ENCODE peak calls at places on chromosomes 16 and 17, in four cellular contexts. V is K562, U is HCT116, E is HepG2. J is an unnamed sample.

GRCh38 chr17:48317732-48318131 is 112.3 kb downstream of the SKAP1 start:
- DNase-seq in V (no peak), U (no peak), E (no peak), J (no peak)

GRCh38 chr17:17077101-17077500 is 34.8 kb downstream of the MPRIP start:
- DNase-seq in V (no peak), U (no peak), E (no peak), J (no peak)

GRCh38 chr17:82187500-82187899 is 25.1 kb downstream of the CCDC57 start:
- DNase-seq in V (no peak), U (no peak), E (no peak), J (no peak)

GRCh38 chr16:2008009-2008526 is 1.6 kb downstream of the ZNF598 start:
- DNase-seq in V (peak), U (no peak), E (no peak), J (no peak)

GRCh38 chr17:29618272-29619065 is 4.2 kb downstream of the CORO6 start:
- DNase-seq in V (no peak), U (no peak), E (no peak), J (no peak)

GRCh38 chr16:23539984-23540816 is 16.9 kb downstream of the EARS2 start:
- DNase-seq in V (no peak), U (no peak), E (peak), J (no peak)

GRCh38 chr17:81328925-81329278 is 33.8 kb upstream of the SLC38A10 start:
- DNase-seq in V (no peak), U (no peak), E (no peak), J (peak)

GRCh38 chr16:75052481-75053211 is 53.8 kb downstream of the ZNRF1 start:
- DNase-seq in V (no peak), U (no peak), E (no peak), J (no peak)

GRCh38 chr16:79217375-79218011 is 383.0 kb downstream of the MAF start:
- DNase-seq in V (no peak), U (no peak), E (no peak), J (no peak)

GRCh38 chr16:57025941-57026777 is 36.8 kb downstream of the NLRC5 start:
- DNase-seq in V (no peak), U (no peak), E (no peak), J (no peak)

GRCh38 chr16:83205896-83206295 is 579.1 kb downstream of the CDH13 start:
- DNase-seq in V (no peak), U (no peak), E (no peak), J (no peak)

GRCh38 chr16:71883193-71883848 is 661 bp downstream of the ZNF821 start:
- DNase-seq in V (peak), U (no peak), E (no peak), J (no peak)

GRCh38 chr17:45225964-45226530 is 4.4 kb downstream of the FMNL1 start:
- DNase-seq in V (peak), U (no peak), E (no peak), J (no peak)

GRCh38 chr16:30721606-30722005 is 22.6 kb downstream of the SRCAP start:
- DNase-seq in V (no peak), U (no peak), E (no peak), J (no peak)

GRCh38 chr17:37148171-37148570 is 199.4 kb downstream of the AATF start:
- DNase-seq in V (no peak), U (no peak), E (no peak), J (no peak)

GRCh38 chr17:2474371-2474770 is 37.3 kb downstream of the METTL16 start:
- DNase-seq in V (peak), U (no peak), E (no peak), J (no peak)

GRCh38 chr16:85675528-85675927 is 13.2 kb downstream of the GINS2 start:
- DNase-seq in V (no peak), U (no peak), E (peak), J (no peak)

GRCh38 chr17:31529841-31530251 is 138.4 kb downstream of the RAB11FIP4 start:
- DNase-seq in V (no peak), U (no peak), E (no peak), J (no peak)

GRCh38 chr17:83125515-83126274 is 46.3 kb downstream of the METRNL start:
- DNase-seq in V (no peak), U (no peak), E (no peak), J (no peak)

GRCh38 chr16:70694088-70694487 is 8.2 kb upstream of the MTSS2 start:
- DNase-seq in V (no peak), U (no peak), E (no peak), J (no peak)

GRCh38 chr16:81609323-81609892 is 164.8 kb downstream of the CMIP start:
- DNase-seq in V (no peak), U (no peak), E (no peak), J (no peak)

GRCh38 chr16:81607805-81608514 is 163.4 kb downstream of the CMIP start:
- DNase-seq in V (no peak), U (no peak), E (no peak), J (no peak)

GRCh38 chr16:81607006-81607405 is 162.4 kb downstream of the CMIP start:
- DNase-seq in V (no peak), U (no peak), E (no peak), J (no peak)

GRCh38 chr16:81610144-81610842 is 165.7 kb downstream of the CMIP start:
- DNase-seq in V (no peak), U (no peak), E (no peak), J (peak)

DNA sequence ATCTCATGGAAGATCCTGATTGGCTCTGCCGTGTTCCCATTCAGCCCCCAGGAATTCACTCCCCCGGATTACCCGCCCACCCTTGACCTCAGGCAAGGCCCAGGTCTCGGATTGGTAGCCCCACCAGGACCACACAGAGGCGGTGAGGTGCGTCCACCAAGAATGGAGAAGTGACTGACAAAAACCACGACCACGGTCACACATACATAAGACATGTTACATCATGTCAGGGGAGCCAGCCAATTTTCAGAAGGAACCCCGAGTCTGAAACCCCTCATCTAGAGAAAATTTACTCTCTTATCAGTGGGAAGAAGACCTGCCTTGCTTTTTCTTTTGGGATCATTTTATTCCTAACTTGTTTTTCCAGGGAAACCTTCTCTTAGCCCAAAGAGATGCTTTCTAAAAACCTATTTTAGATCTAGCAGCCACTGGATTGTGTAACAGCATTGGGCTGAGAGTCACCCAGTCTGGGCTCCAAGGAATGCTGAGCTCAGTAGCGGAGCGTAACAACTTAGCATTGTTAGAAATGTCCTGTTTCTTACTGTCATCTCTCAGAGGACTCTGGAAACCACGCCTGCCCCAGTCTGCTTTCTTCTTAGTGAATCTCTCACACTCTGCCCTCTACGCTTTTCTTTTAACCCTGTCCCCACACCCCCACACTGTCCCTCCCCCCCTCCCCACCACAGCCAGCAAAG is 164.1 kb downstream of the CMIP start:
- DNase-seq in V (peak), U (no peak), E (no peak), J (no peak)
- TF ChIP-seq ELF1 in V (no peak), U (no peak), E (no peak), J (no peak)

DNA sequence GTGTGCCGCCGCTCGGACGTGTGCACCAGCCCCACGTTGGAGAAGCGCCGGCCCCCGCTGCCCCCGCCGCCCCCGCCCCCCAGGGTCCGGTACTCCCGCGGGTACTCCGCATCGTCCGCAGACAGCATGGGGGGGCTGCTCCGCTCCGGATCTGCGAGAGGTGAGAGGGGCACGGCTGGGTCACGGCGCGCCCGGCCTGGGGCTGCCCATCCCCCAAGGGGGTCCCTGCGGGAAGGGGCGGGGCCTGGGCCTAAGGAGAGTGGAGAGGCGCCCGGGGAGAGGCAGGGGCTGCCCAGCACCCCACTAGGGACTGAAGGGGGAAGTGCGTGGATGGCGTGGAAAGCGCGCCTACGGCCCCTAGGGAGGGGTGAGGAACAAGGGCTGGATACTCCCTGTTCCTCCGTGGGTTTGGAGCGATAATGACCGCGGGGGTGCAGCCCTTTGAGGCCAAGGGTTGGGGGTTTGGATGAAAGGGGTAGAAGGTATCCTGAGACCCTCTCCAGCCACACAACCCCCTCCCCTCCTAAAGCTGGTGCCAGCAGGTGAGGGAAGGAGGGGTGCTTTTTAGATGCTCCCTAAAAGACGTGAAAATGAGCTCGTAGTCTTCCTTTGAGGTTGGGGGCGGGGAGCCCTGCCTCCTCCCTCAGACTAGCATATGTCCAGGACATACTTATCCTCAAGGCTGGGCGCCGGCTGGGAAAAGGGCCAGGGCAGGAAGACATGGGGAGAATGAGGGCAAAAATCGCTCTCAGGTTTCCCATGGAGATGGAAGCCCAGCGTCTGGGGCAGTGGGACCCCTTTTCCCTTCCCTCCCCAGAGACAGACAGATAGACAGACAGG is 26.9 kb downstream of the SRCIN1 start:
- DNase-seq in V (no peak), U (no peak), E (no peak), J (peak)
- H3K4me2 ChIP-seq in V (no peak), U (peak), E (no peak), J (no peak)

GRCh38 chr17:78163881-78164747 is 4.3 kb upstream of the SYNGR2 start:
- DNase-seq in V (no peak), U (no peak), E (no peak), J (peak)
- TF ChIP-seq ELF1 in V (no peak), U (no peak), E (no peak), J (no peak)

GRCh38 chr17:58337600-58338453 is 9.2 kb upstream of the TSPOAP1 start:
- DNase-seq in V (peak), U (no peak), E (peak), J (no peak)
- H3K4me2 ChIP-seq in V (peak), U (peak), E (peak), J (no peak)

GRCh38 chr16:20870122-20870521 is 30.0 kb downstream of the DCUN1D3 start:
- DNase-seq in V (no peak), U (no peak), E (no peak), J (no peak)

GRCh38 chr16:20874088-20874581 is 26.0 kb downstream of the DCUN1D3 start:
- DNase-seq in V (no peak), U (no peak), E (no peak), J (no peak)

GRCh38 chr16:20871258-20871657 is 28.9 kb downstream of the DCUN1D3 start:
- DNase-seq in V (no peak), U (no peak), E (no peak), J (no peak)

GRCh38 chr16:20873331-20873730 is 26.8 kb downstream of the DCUN1D3 start:
- DNase-seq in V (no peak), U (no peak), E (no peak), J (no peak)

DNA sequence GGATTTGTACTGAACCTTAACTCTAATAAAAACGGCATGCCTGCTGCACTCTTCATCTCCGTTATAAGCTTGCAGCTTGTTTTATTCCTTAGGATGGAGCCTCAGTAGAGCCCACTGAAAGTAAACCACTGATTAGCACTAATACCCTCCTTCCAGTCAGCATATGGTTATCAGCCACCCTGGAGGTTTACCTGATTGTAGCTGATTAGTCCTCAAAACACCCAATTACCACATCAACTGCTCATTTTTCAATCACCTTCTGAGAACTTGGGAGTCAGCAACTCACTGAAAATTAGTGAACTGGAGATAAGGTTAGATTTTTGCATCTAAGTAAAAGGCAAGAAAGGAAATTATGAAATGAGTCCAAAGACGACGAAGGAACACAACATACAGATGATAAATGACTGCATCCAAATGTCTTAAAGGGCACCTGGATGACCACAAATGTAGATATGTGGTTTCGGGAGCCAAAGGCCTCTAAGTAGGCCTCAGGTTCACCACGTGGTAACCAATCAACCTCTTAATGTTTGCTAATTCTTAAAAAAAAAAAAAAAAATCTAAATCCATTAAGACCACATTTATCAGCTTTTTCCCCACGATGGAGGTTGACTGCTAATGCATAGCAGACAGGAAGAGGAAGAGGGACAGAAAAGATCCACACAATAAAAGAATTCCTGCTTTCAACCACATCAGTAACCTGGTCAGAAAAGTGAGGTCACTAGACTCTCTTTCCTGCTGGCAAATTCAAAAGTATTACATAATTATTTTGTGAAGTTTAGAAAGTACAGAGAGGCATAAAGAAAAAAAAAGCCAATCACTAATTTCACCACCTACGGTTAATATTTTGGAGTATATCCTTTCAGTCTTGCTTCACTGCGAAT is 28.0 kb downstream of the DCUN1D3 start:
- DNase-seq in V (no peak), U (no peak), E (no peak), J (no peak)
- TF ChIP-seq ELF1 in V (no peak), U (no peak), E (no peak), J (no peak)

GRCh38 chr16:68908000-68908313 is 64.6 kb downstream of the TANGO6 start:
- DNase-seq in V (no peak), U (no peak), E (no peak), J (no peak)

GRCh38 chr16:68910051-68910450 is 66.7 kb downstream of the TANGO6 start:
- DNase-seq in V (no peak), U (no peak), E (no peak), J (no peak)

GRCh38 chr16:68907297-68907999 is 64.1 kb downstream of the TANGO6 start:
- DNase-seq in V (no peak), U (no peak), E (peak), J (no peak)

DNA sequence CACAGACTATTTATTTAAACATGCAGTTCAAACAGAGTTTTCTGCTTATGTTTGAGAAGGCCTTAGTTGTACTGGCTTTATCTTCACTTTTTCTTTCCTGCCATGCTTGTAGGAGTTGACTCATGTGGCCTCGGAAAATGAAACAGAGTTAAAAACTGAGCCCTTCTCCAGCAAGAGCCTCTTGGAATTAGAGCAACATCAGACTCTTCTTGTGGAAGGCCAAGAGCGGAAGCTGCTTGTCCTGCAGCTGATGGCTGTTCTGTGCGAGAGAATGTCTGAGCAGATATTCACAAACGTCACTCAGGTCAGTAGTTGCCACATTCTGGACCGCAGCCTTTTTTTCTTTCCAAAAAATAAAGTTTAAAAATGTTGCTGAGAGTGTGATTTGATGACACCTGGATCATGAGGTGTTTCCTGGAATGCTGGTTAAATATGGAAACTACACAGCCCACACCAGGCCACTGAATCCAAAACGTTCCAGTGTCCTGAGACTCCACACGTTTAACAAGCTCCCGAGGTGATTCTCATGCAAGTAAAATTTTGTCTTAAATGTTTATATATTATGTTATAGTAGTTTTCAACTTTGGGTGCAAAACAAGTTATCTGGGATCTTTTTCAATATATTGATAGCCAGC is 65.9 kb downstream of the TANGO6 start:
- DNase-seq in V (no peak), U (no peak), E (no peak), J (no peak)
- H3K4me2 ChIP-seq in V (no peak), U (no peak), E (no peak), J (no peak)

DNA sequence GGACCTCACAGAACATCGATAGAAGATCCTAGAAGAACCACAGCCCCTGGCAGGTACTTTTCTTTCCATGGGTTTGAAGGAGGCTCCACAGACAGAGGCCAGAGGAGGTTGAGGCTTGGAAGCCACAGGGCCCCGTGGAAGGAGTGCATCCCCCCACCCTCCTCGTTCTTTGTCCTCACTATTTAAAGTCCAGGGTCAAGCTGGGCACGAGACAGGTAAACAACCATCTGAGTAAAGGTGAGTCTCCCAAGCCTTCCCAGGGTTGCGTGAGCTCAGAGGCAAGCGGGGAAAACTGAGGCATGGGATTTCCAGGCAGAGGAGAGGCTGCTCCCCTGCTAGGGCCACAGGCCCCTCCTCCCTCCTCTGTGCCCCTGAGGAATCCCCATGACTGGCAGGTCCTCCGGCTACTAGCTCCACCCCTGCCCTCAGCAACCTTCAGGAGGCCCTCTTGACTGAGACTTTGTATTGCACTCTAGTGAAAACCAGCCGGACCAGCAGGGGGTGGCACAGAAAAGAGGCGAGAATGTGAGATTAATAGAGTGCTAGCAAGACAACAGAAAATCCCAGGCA is 927 bp upstream of the SULT1A2 start:
- DNase-seq in V (peak), U (no peak), E (peak), J (no peak)
- TF ChIP-seq ELF1 in V (no peak), U (no peak), E (no peak), J (no peak)

GRCh38 chr16:81451753-81452680 is 7.4 kb downstream of the CMIP start:
- DNase-seq in V (no peak), U (no peak), E (peak), J (no peak)
- H3K4me2 ChIP-seq in V (peak), U (peak), E (peak), J (no peak)

DNA sequence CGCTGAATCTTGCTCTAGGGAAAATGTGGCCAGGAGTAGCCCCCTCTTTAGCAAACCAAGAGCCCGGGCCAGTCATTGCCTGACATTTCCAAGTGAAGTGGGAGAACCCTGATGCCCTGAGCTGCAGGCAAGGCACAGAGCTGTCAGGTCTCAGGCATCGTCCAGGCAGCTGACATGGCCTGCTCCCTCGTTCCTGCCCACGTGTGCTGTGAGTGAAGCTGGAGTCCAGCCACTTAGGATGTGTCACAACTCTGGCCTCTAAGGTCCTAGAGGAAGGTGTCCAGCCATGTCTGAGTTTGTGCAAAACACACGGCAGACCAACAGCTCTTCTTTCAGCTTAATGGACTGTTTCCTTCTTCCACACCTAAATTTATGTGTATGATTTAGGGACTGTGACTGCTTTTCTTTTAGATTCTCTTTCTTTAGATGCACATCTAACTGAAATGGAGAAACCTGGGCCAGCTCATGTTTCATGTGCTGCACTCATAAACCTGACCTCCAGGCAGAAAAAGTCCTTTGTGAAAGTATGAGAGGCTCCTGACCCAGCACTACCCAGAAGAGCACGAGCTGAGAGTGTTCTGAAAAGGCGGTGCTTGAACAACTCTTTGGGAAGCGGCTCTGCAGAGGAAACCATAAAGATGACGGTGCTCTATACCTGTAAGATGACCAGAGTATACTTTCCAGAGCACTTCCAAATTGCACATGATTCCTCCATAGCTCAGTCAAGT is 14.8 kb upstream of the LIMD2 start:
- DNase-seq in V (no peak), U (no peak), E (no peak), J (no peak)
- TF ChIP-seq ELF1 in V (no peak), U (no peak), E (no peak), J (no peak)